ENCODE peak calls at places on chromosome 7, in eight cellular contexts. F, V, K, O, R, J, B and G are unnamed samples.
A peak's percentile ranks its signal among the peaks of the same experiment; 100 is the strongest.

GRCh38 chr7:107999814-108000560 is 3.0 kb downstream of the LAMB1 start:
- DNase-seq in B (no peak), R (no peak), J (no peak), K (no peak), V (no peak), F (no peak), O (no peak), G (no peak)

GRCh38 chr7:135942614-135943013 is 34.5 kb downstream of the MTPN start:
- DNase-seq in K (no peak), J (no peak), V (no peak), F (no peak), O (no peak), R (no peak), B (no peak), G (no peak)

GRCh38 chr7:116834815-116835533 is 27.4 kb upstream of the CAPZA2 start:
- DNase-seq in O (no peak), V (peak; percentile 67), J (no peak), F (peak; percentile 22), R (no peak), K (peak; percentile 29), B (no peak), G (no peak)

GRCh38 chr7:157279973-157280841 is 56.6 kb upstream of the DNAJB6 start:
- DNase-seq in V (no peak), J (peak; percentile 64), R (no peak), F (no peak), B (no peak), K (no peak), O (no peak), G (no peak)

GRCh38 chr7:132485600-132486594 is 90.4 kb downstream of the PLXNA4 start:
- DNase-seq in K (no peak), R (no peak), F (no peak), O (no peak), J (no peak), B (peak; percentile 67), V (no peak), G (peak; percentile 73)

GRCh38 chr7:133545613-133546012 is 292.7 kb downstream of the EXOC4 start:
- DNase-seq in B (no peak), O (no peak), K (no peak), R (no peak), V (no peak), J (no peak), F (no peak), G (no peak)

GRCh38 chr7:1669486-1669951 is 558 bp upstream of the ELFN1 start:
- DNase-seq in V (no peak), K (no peak), O (no peak), F (no peak), J (no peak), B (no peak), R (peak; percentile 76), G (peak; percentile 17)

GRCh38 chr7:50306491-50307367 is 2.2 kb downstream of the IKZF1 start:
- DNase-seq in F (no peak), J (no peak), O (no peak), V (no peak), R (no peak), K (no peak), B (no peak), G (no peak)

GRCh38 chr7:156655983-156656382 is 15.4 kb downstream of the RNF32 start:
- DNase-seq in K (no peak), V (no peak), J (no peak), B (no peak), F (no peak), R (no peak), O (no peak), G (no peak)

GRCh38 chr7:6251653-6252052 is 20.8 kb downstream of the CYTH3 start:
- DNase-seq in B (no peak), O (no peak), V (no peak), R (no peak), J (no peak), K (no peak), F (no peak), G (no peak)

GRCh38 chr7:6254891-6255290 is 17.5 kb downstream of the CYTH3 start:
- DNase-seq in F (no peak), R (no peak), V (no peak), O (no peak), J (no peak), B (no peak), K (no peak), G (no peak)

GRCh38 chr7:6250364-6250833 is 22.0 kb downstream of the CYTH3 start:
- DNase-seq in K (no peak), O (peak; percentile 93), V (no peak), B (no peak), J (no peak), R (no peak), F (no peak), G (no peak)

GRCh38 chr7:6252748-6253147 is 19.7 kb downstream of the CYTH3 start:
- DNase-seq in R (no peak), V (no peak), K (no peak), J (no peak), B (no peak), O (no peak), F (no peak), G (no peak)

DNA sequence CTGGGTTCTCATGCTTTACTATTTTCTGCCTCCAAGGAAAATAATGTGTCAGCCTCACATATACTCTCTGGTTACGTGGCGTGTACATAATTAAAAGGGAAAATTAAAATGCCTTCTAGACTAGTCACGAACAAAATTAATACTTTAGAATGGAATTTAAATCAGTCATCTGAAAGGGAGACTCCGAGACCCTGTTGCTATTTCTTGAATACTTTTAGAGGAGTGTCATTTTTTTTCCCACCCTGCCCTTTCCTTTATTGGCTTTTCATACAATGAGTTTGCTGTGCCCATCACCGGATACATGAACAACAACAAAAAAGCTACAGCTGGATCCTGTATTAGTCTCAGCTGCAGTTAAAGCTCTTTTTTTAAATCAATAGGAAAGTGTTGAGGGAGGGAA is 20.1 kb downstream of the CYTH3 start:
- DNase-seq in O (no peak), B (no peak), J (no peak), F (no peak), K (no peak), V (no peak), R (no peak), G (no peak)
- H3K4me1 ChIP-seq in O (peaks cover 20% of the 10 kb centered on the region), B (peaks cover 3% of the 10 kb centered on the region), J (peaks cover 35% of the 10 kb centered on the region), F (peaks cover 49% of the 10 kb centered on the region), K (peaks cover 29% of the 10 kb centered on the region), V (peaks cover 8% of the 10 kb centered on the region), R (peaks cover 2% of the 10 kb centered on the region), G (peaks cover 27% of the 10 kb centered on the region)

DNA sequence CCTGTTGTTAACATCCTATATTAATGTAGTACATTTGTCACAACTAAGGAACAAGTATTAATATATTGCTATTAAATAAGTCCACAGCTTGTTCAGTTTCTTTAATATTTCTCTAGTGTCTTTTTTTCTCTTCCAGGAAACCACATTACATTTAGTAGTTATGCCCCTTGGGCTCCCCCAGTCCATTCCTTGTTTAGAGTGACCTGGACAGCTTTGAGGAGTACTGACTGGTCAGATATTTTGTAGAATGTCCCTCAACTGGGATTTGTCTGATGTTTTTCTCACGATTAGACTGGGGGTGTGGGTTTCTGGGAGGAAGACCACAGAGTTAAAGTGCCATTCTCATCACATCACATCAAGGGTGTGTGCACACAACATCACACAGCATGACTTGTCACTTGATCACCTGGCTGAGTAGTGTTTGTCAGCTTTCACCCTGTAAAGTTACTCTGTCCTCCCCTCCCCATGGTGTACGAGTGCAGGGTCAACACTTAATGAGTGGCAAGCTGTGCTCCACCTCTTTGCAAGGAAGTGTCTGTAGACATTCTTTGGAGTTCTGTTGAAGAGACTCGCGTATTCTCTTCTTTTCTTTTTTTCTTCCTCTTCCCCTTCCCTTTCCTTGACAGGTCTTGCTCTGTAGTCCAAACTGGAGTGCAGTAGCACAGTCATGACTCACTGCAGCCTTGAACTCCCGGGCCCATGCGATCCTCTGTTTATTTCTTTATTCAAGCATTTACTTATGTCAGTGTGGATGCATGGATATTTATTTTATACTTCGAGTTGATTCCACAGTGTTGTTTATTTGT is 10.2 kb downstream of the LMTK2 start:
- DNase-seq in K (peak; percentile 61), R (no peak), V (no peak), O (no peak), B (peak; percentile 45), J (no peak), F (no peak), G (no peak)
- TF ChIP-seq EP300 in K (no peak), R (no peak), V (no peak), O (no peak), B (no peak), J (no peak), F (no peak), G (no peak)

GRCh38 chr7:16786257-16786656 is 18.5 kb downstream of the AGR2 start:
- DNase-seq in O (no peak), J (no peak), V (no peak), R (no peak), F (no peak), B (no peak), K (no peak), G (no peak)
- H3K4me1 ChIP-seq in O (no peaks in the 10 kb centered on the region), J (no peaks in the 10 kb centered on the region), V (peaks cover 8% of the 10 kb centered on the region), R (no peaks in the 10 kb centered on the region), F (no peaks in the 10 kb centered on the region), B (no peaks in the 10 kb centered on the region), K (no peaks in the 10 kb centered on the region), G (no peaks in the 10 kb centered on the region)

DNA sequence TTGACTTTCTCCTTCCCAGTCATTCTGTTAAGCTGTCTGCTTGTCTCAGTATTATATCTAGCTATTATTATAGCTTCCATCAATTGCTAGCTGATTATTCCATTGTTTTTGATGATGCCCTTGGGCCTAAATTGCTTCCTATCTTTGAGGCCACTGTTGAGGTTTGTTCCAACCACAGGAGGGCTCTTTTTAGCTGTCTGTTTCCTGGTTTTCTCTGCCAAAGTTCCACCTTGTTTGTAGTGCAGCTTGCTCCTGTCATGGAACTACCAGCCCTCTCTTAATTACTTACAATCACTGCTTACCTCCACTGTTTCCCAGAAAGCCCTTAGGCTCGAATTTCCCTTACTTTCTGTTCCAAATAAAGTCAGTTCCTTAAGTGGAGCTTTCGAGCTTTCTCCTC is 118.7 kb upstream of the SEC61G start:
- DNase-seq in B (no peak), J (no peak), V (no peak), O (no peak), R (no peak), K (peak; percentile 24), F (no peak), G (no peak)
- TF ChIP-seq EP300 in B (no peak), J (no peak), V (no peak), O (no peak), R (no peak), K (no peak), F (no peak), G (no peak)

GRCh38 chr7:70678621-70679251 is 453.2 kb upstream of the GALNT17 start:
- DNase-seq in R (no peak), O (no peak), V (no peak), F (no peak), B (no peak), K (no peak), J (no peak), G (no peak)
- H3K4me1 ChIP-seq in R (peaks cover 8% of the 10 kb centered on the region), O (peaks cover 15% of the 10 kb centered on the region), V (no peaks in the 10 kb centered on the region), F (no peaks in the 10 kb centered on the region), B (no peaks in the 10 kb centered on the region), K (no peaks in the 10 kb centered on the region), J (peaks cover 6% of the 10 kb centered on the region), G (no peaks in the 10 kb centered on the region)

GRCh38 chr7:145848691-145849090 is 267.9 kb upstream of the CNTNAP2 start:
- DNase-seq in J (no peak), V (no peak), R (peak; percentile 61), K (no peak), F (no peak), B (no peak), O (no peak), G (no peak)
- TF ChIP-seq EP300 in J (no peak), V (no peak), R (no peak), K (no peak), F (no peak), B (no peak), O (no peak), G (no peak)